ENCODE peak calls at places on chromosomes 3 and 15, in four cellular contexts. H is dorsolateral prefrontal cortex, C is BJ, B is endothelial cell. Q is an unnamed sample.

GRCh38 chr3:197023998-197024651 is 5.5 kb downstream of the MELTF start:
- DNase-seq in H (peak; percentile 57), C (no peak), B (no peak), Q (no peak)

GRCh38 chr3:8210752-8211405 is 290.7 kb upstream of the LMCD1 start:
- DNase-seq in B (no peak), C (no peak), H (no peak), Q (no peak)

GRCh38 chr15:87902772-87903388 is 353.7 kb downstream of the NTRK3 start:
- DNase-seq in H (peak; percentile 52), C (no peak), B (no peak), Q (no peak)

GRCh38 chr3:143644370-143645089 is 203.7 kb downstream of the SLC9A9 start:
- DNase-seq in H (peak; percentile 55), B (peak; percentile 65), C (peak; percentile 15), Q (peak; percentile 38)

GRCh38 chr3:177597325-177598109 is 400.2 kb upstream of the TBL1XR1 start:
- DNase-seq in C (peak; percentile 57), H (no peak), B (no peak), Q (peak; percentile 56)

GRCh38 chr15:38088971-38089370 is 154.5 kb downstream of the TMCO5A start:
- DNase-seq in B (no peak), C (no peak), H (no peak), Q (no peak)

GRCh38 chr3:115704661-115705338 is 81.5 kb downstream of the GAP43 start:
- DNase-seq in C (no peak), H (no peak), B (no peak), Q (no peak)

GRCh38 chr3:189288348-189289235 is 116.8 kb downstream of the TPRG1 start:
- DNase-seq in C (no peak), B (no peak), H (no peak), Q (no peak)

GRCh38 chr3:177995006-177995732 is 541.1 kb upstream of the KCNMB2 start:
- DNase-seq in C (no peak), H (no peak), B (no peak), Q (no peak)

GRCh38 chr15:86002444-86002843 is 77.2 kb upstream of the AGBL1 start:
- DNase-seq in C (no peak), B (no peak), H (no peak), Q (no peak)

GRCh38 chr3:29156071-29156715 is 124.7 kb upstream of the RBMS3 start:
- DNase-seq in B (no peak), C (no peak), H (no peak), Q (no peak)

GRCh38 chr3:40753956-40754355 is 229.2 kb downstream of the ZNF621 start:
- DNase-seq in H (peak; percentile 56), C (no peak), B (no peak), Q (no peak)

GRCh38 chr3:16570113-16570512 is 35.1 kb downstream of the DAZL start:
- DNase-seq in C (no peak), H (no peak), B (no peak), Q (no peak)

GRCh38 chr3:115165266-115165665 is 18.2 kb upstream of the ZBTB20 start:
- DNase-seq in H (no peak), B (no peak), C (no peak), Q (no peak)

GRCh38 chr3:141840737-141841544 is 35.5 kb upstream of the ATP1B3 start:
- DNase-seq in C (no peak), H (no peak), B (no peak), Q (peak; percentile 30)

GRCh38 chr15:38041576-38041975 is 107.1 kb downstream of the TMCO5A start:
- DNase-seq in H (no peak), C (peak; percentile 55), B (no peak), Q (no peak)

GRCh38 chr3:193344471-193344870 is 34.1 kb downstream of the ATP13A5 start:
- DNase-seq in C (no peak), B (no peak), H (no peak), Q (no peak)

GRCh38 chr15:100346866-100347512 is 5.2 kb upstream of the ADAMTS17 start:
- DNase-seq in C (no peak), H (no peak), B (no peak), Q (no peak)

GRCh38 chr3:126008219-126008618 is 39.2 kb downstream of the ROPN1B start:
- DNase-seq in B (no peak), H (no peak), C (no peak), Q (no peak)

GRCh38 chr15:64816452-64816851 is 9.0 kb downstream of the PIF1 start:
- DNase-seq in C (no peak), H (no peak), B (no peak), Q (no peak)

GRCh38 chr3:99909714-99910508 is 92.2 kb downstream of the CMSS1 start:
- DNase-seq in C (no peak), H (no peak), B (no peak), Q (no peak)

GRCh38 chr15:45377630-45378148 is 655 bp downstream of the GATM start:
- DNase-seq in B (no peak), C (no peak), H (peak; percentile 57), Q (peak; percentile 7)

GRCh38 chr15:49215768-49216739 is 46.0 kb downstream of the GALK2 start:
- DNase-seq in C (no peak), B (no peak), H (no peak), Q (no peak)

GRCh38 chr15:67049351-67050044 is 15.9 kb upstream of the SMAD3 start:
- DNase-seq in B (no peak), C (peak; percentile 63), H (no peak), Q (no peak)

GRCh38 chr3:112681822-112682325 is 40.9 kb upstream of the CCDC80 start:
- DNase-seq in B (no peak), H (no peak), C (peak; percentile 61), Q (no peak)

GRCh38 chr15:99019558-99020540 is 12.3 kb upstream of the PGPEP1L start:
- DNase-seq in C (peak; percentile 31), B (no peak), H (no peak), Q (no peak)

GRCh38 chr3:195100903-195101591 is 169.9 kb downstream of the XXYLT1 start:
- DNase-seq in C (no peak), B (no peak), H (peak; percentile 20), Q (no peak)

GRCh38 chr15:31214864-31215489 is 111.7 kb upstream of the KLF13 start:
- DNase-seq in B (no peak), C (no peak), H (peak; percentile 56), Q (no peak)

GRCh38 chr3:134148534-134148933 is 102.1 kb downstream of the RYK start:
- DNase-seq in C (no peak), B (no peak), H (no peak), Q (no peak)

GRCh38 chr15:66115568-66116206 is 137.9 kb downstream of the MEGF11 start:
- DNase-seq in H (no peak), B (no peak), C (no peak), Q (peak; percentile 7)

GRCh38 chr3:8745619-8746370 is 12.2 kb downstream of the CAV3 start:
- DNase-seq in H (no peak), B (no peak), C (no peak), Q (no peak)

GRCh38 chr3:128991355-128991895 is 2.5 kb downstream of the CFAP92 start:
- DNase-seq in C (no peak), H (no peak), B (no peak), Q (no peak)

GRCh38 chr15:44137750-44138149 is 57.3 kb downstream of the FRMD5 start:
- DNase-seq in H (no peak), B (no peak), C (peak; percentile 7), Q (no peak)

GRCh38 chr15:29037997-29038700 is 152.4 kb downstream of the APBA2 start:
- DNase-seq in H (no peak), C (no peak), B (no peak), Q (peak; percentile 19)

GRCh38 chr3:130093741-130094391 is 12.2 kb downstream of the ALG1L2 start:
- DNase-seq in C (no peak), H (no peak), B (no peak), Q (peak; percentile 66)

GRCh38 chr3:27360113-27361078 is 8.8 kb downstream of the NEK10 start:
- DNase-seq in C (no peak), B (no peak), H (no peak), Q (no peak)

GRCh38 chr3:137938876-137939275 is 71.1 kb upstream of the CLDN18 start:
- DNase-seq in B (no peak), H (no peak), C (no peak), Q (no peak)

GRCh38 chr15:70613259-70613658 is 150.1 kb downstream of the UACA start:
- DNase-seq in B (no peak), H (no peak), C (no peak), Q (no peak)

DNA sequence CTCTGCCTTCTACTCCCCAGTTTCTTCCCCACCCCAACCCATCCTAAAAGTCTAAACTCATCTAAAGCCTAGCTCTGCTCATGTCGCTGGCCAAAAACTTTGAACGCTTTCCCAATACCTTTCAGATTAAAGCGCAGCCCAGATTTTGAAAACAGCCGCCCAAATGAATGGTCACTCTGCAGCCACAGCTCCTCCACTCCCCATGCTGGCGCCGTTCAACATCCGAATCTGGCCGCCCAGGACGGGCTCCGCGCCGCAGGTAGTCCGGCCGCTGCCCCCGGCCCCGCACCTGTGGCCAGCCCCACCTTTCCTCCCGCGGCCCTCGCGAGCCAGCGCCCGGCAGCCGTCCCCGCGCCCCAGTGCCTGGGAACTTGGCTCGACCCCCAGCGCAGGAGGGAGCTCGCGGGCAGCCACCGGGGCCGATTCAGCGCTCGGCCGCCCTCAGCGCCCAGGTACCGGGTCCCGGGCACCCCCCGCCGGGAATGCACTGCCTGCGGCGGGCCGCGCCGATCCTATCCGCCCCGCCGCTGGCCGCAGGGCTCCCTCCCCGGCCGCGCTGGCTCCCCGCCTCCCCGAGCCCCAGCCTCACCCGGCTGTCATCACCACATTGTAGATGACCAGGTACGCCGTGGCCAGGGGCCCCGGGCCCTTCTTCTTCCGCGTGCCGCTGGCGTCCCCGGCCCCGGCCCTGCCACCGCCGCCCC is 417 bp downstream of the HACD2 start:
- DNase-seq in B (peak; percentile 53), H (peak; percentile 70), C (no peak), Q (peak; percentile 43)
- TF ChIP-seq CTCF in B (no peak), H (peak; percentile 19), C (no peak), Q (no peak)

GRCh38 chr15:41018534-41018933 is 65.3 kb downstream of the CHAC1 start:
- DNase-seq in H (no peak), B (peak; percentile 30), C (no peak), Q (no peak)
- TF ChIP-seq CTCF in H (no peak), B (no peak), C (peak; percentile 38), Q (no peak)

GRCh38 chr3:89113887-89114840 is 6.7 kb downstream of the EPHA3 start:
- DNase-seq in H (peak; percentile 86), B (peak; percentile 79), C (no peak), Q (peak; percentile 35)
- TF ChIP-seq CTCF in H (peak; percentile 66), B (peak; percentile 34), C (peak; percentile 85), Q (no peak)

DNA sequence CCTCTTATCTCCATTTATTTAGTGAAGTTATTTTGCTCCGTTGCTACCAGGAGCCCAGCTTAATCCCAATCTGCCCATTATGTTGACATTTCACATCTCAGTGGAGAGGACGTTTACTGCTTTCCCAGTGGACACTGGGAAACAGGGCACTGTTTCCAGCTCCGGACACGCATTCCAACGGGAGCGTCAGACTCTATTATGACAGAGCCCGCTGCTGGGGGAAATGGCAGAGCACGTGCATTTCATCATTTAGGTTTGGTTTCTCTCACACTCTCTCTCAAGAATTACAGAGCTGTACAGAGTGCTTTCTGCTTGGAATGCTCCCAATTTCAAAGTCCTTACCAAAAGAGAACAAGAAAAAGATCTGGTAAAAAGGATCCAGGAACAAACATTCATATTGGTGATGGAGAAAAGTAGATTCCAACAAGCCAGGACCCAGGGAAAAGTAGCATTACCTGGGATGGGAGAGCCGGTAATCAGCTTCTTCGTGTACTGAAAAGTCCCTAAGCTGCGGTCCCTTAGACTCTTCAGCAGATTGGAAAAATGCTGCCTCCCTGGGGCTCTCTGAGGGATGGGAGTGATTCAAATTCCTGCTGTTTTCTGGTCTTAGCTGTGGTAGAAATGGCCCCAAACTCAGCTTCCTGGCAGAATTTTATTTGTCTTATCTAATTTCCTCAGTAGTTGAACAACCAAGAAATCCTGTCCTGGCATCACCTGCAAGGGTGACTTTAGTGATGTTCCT is 136.0 kb upstream of the THBS1 start:
- DNase-seq in B (no peak), C (no peak), H (no peak), Q (no peak)
- TF ChIP-seq CTCF in B (no peak), C (no peak), H (no peak), Q (no peak)

Q was measured in activated CD8-positive, alpha-beta T cell treated with anti-CD3 and anti-CD28 coated beads for 36 hours.